ENCODE peak calls at places on chromosomes 16 and 17, in ten cellular contexts. C, A, L, P, D, K, N, T, F and Y are unnamed samples.

GRCh38 chr16:75761111-75761510 is 34.8 kb upstream of the CPHXL start:
- DNase-seq in C (no peak), A (no peak), L (peak), P (no peak), D (peak), K (no peak), N (no peak), T (no peak), F (no peak), Y (peak)

GRCh38 chr16:85316321-85316919 is 204.1 kb upstream of the CIBAR2 start:
- DNase-seq in C (no peak), A (peak), L (peak), P (no peak), D (peak), K (no peak), N (peak), T (peak), F (peak), Y (peak)

GRCh38 chr17:36814958-36815357 is 122.3 kb upstream of the LHX1 start:
- DNase-seq in C (no peak), A (no peak), L (no peak), P (no peak), D (no peak), K (no peak), N (no peak), T (no peak), F (no peak), Y (no peak)

GRCh38 chr16:67311607-67312449 is 14.7 kb downstream of the KCTD19 start:
- DNase-seq in C (no peak), A (no peak), L (peak), P (peak), D (peak), K (no peak), N (no peak), T (no peak), F (no peak), Y (peak)

GRCh38 chr17:68623811-68624210 is 22.6 kb upstream of the FAM20A start:
- DNase-seq in C (no peak), A (no peak), L (no peak), P (no peak), D (no peak), K (no peak), N (no peak), T (no peak), F (no peak), Y (no peak)

GRCh38 chr16:64356267-64356666 is 765.6 kb downstream of the CDH11 start:
- DNase-seq in C (no peak), A (no peak), L (peak), P (peak), D (peak), K (no peak), N (no peak), T (no peak), F (no peak), Y (no peak)

GRCh38 chr17:69047368-69048263 is 13.1 kb downstream of the ABCA9 start:
- DNase-seq in C (no peak), A (peak), L (peak), P (peak), D (peak), K (peak), N (peak), T (no peak), F (peak), Y (no peak)

GRCh38 chr16:86567701-86568571 is 1.3 kb downstream of the FOXC2 start:
- DNase-seq in C (no peak), A (peak), L (peak), P (no peak), D (no peak), K (no peak), N (no peak), T (peak), F (peak), Y (no peak)

GRCh38 chr16:5220705-5221104 is 123.1 kb upstream of the EEF2KMT start:
- DNase-seq in C (no peak), A (no peak), L (no peak), P (no peak), D (no peak), K (no peak), N (no peak), T (no peak), F (no peak), Y (no peak)

GRCh38 chr16:69917739-69918138 is 33.4 kb upstream of the CLEC18A start:
- DNase-seq in C (no peak), A (peak), L (peak), P (peak), D (peak), K (peak), N (peak), T (peak), F (no peak), Y (no peak)

DNA sequence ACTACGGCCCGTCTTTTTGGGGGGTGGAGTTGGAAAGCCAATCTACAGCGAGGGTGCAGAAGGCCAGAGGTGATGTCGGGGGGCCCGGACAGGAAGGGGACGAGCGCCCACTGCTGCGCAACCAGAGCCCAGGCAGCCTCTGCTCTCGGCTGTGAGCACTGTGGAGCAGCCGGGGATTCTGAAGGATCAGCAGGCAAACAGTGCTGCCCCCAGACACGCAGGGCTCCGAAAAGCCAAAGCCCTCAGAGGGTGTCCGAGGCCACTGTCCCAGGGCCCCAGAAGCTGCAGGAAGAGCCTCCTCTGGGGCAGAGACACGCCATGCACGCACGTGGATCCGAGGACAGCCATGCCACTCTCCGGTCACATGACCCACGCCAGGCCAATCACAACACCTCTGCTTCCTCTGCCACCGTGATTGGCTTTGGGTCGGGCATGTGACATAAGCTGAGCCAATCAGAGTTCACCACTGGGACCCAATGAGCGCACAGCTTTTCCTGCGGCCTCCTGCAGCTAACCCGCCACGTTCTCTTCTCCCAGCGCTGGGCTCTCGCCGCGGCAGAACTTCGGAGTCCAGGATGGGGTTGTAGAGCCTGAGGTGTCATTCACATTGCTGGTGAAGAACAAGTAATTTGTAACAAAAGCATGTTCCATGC is 40.7 kb downstream of the ACTG1 start:
- DNase-seq in C (no peak), A (no peak), L (peak), P (no peak), D (peak), K (peak), N (peak), T (peak), F (no peak), Y (no peak)
- TF ChIP-seq CTCF in C (no peak), A (no peak), L (no peak), P (no peak), D (peak), K (peak), N (no peak), T (no peak), F (no peak), Y (no peak)

GRCh38 chr17:67200727-67201301 is 44.2 kb downstream of the HELZ start:
- DNase-seq in C (no peak), A (no peak), L (no peak), P (no peak), D (peak), K (no peak), N (no peak), T (peak), F (no peak), Y (no peak)
- TF ChIP-seq CTCF in C (no peak), A (peak), L (peak), P (peak), D (peak), K (peak), N (peak), T (peak), F (peak), Y (peak)

GRCh38 chr16:71781741-71782140 is 26.9 kb downstream of the AP1G1 start:
- DNase-seq in C (no peak), A (no peak), L (no peak), P (no peak), D (peak), K (no peak), N (no peak), T (no peak), F (no peak), Y (no peak)

GRCh38 chr16:71778780-71779179 is 29.9 kb downstream of the AP1G1 start:
- DNase-seq in C (no peak), A (no peak), L (no peak), P (no peak), D (no peak), K (no peak), N (no peak), T (no peak), F (no peak), Y (no peak)

GRCh38 chr16:71775949-71776348 is 32.7 kb downstream of the AP1G1 start:
- DNase-seq in C (no peak), A (no peak), L (no peak), P (no peak), D (no peak), K (no peak), N (no peak), T (no peak), F (no peak), Y (peak)

GRCh38 chr16:71780521-71781089 is 28.0 kb downstream of the AP1G1 start:
- DNase-seq in C (no peak), A (no peak), L (no peak), P (no peak), D (no peak), K (no peak), N (no peak), T (no peak), F (no peak), Y (no peak)

DNA sequence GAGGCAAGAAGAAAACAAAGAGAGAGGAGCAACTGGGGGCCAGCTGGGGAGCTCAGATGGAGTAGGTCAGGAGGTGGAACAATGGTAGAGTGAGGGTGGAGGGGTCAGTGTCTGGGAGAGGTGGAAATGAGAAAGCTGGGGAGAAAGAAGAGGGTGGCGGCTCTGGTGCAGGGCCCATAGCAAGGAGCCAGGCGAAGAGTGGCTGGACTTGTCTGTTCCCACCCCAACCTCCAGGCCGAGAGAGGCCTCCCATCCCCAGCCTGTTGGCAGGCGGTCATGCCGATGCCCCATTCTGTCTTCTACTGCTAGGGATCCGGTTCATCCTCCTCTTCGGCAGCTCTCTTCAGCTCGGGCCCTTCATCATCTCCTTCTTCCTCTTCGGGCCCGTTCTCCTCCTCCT is 31.3 kb downstream of the AP1G1 start:
- DNase-seq in C (no peak), A (no peak), L (no peak), P (no peak), D (no peak), K (no peak), N (no peak), T (no peak), F (no peak), Y (no peak)
- TF ChIP-seq CTCF in C (no peak), A (no peak), L (no peak), P (no peak), D (no peak), K (no peak), N (no peak), T (no peak), F (no peak), Y (no peak)

DNA sequence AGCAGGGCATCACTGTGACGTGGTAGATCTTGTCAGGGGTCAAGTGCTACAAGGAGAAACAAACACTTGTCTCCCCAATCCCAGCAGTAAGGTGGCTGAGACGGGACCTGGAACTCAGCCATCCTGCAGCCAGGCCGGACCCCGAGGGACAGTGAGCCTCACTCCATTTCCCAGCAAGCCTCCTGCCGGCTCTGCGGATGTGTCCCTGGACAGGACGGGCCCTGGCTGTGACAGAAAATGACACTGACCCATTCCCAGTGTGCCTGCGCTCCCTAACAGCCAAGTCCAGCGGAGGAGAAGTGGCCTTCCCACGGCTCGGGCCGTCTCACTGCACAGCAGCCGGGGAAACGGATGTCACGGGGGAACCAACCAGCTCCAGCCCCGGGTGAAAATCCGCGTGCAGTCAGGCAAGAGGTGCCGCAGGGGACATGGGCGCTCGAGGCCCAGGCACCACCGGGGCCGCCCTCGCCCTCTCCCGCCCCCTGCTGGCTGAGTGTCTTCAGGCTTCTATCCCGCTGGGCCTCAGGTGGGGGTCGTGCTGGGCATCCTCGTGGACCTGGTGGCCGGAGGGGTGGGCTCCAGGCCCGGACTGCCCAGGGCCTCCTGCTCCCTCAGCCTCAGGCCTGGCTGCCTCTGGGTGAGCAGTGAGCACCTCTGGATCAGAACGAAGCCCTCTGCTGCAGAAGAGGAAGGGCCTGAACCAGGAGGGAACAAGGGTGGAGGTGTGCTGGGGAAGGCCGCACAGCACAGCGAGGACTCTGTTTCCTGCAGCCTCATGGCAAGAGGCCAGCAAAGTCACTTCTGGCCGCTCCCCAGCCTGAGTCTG is 6.7 kb downstream of the HAGHL start:
- DNase-seq in C (no peak), A (peak), L (no peak), P (no peak), D (no peak), K (peak), N (no peak), T (peak), F (peak), Y (no peak)
- TF ChIP-seq CTCF in C (no peak), A (no peak), L (peak), P (peak), D (no peak), K (no peak), N (peak), T (peak), F (peak), Y (peak)

GRCh38 chr17:74843352-74843627 is 16.4 kb downstream of the GRIN2C start:
- DNase-seq in C (no peak), A (no peak), L (no peak), P (no peak), D (no peak), K (peak), N (no peak), T (peak), F (no peak), Y (no peak)
- TF ChIP-seq CTCF in C (no peak), A (no peak), L (no peak), P (no peak), D (no peak), K (no peak), N (no peak), T (no peak), F (no peak), Y (no peak)